ENCODE peak calls at places on chromosomes 13 and 19, in five cellular contexts. One of them, this sample, is unnamed. For H3K27me3, the result is how much of the 10 kb centered on the place peaks cover.

GRCh38 chr19:1260749-1261511 is 8.2 kb upstream of the CIRBP start:
- DNase-seq in uterus: peak
- DNase-seq in body of pancreas: peak
- DNase-seq in stomach: peak
- DNase-seq in heart left ventricle: peak
- DNase-seq in this sample: peak

GRCh38 chr13:43397110-43397509 is 373.7 kb downstream of the DNAJC15 start:
- DNase-seq in uterus: no peak
- DNase-seq in body of pancreas: no peak
- DNase-seq in stomach: no peak
- DNase-seq in heart left ventricle: no peak
- DNase-seq in this sample: no peak

GRCh38 chr13:104408733-104409132 is 1342.5 kb upstream of the SLC10A2 start:
- DNase-seq in uterus: no peak
- DNase-seq in body of pancreas: no peak
- DNase-seq in stomach: no peak
- DNase-seq in heart left ventricle: no peak
- DNase-seq in this sample: no peak

GRCh38 chr19:1065606-1066109 is 1.3 kb upstream of the ARHGAP45 start:
- DNase-seq in uterus: no peak
- DNase-seq in body of pancreas: no peak
- DNase-seq in stomach: no peak
- DNase-seq in heart left ventricle: no peak
- DNase-seq in this sample: no peak

GRCh38 chr19:16441661-16442071 is 30.1 kb downstream of the EPS15L1 start:
- DNase-seq in uterus: no peak
- DNase-seq in body of pancreas: no peak
- DNase-seq in stomach: no peak
- DNase-seq in heart left ventricle: no peak
- DNase-seq in this sample: peak

GRCh38 chr19:16288544-16288943 is 36.1 kb upstream of the KLF2 start:
- DNase-seq in uterus: no peak
- DNase-seq in body of pancreas: no peak
- DNase-seq in stomach: no peak
- DNase-seq in heart left ventricle: peak
- DNase-seq in this sample: no peak

GRCh38 chr13:81987159-81987558 is 1646.2 kb upstream of the SPRY2 start:
- DNase-seq in uterus: no peak
- DNase-seq in body of pancreas: no peak
- DNase-seq in stomach: no peak
- DNase-seq in heart left ventricle: no peak
- DNase-seq in this sample: no peak

GRCh38 chr13:29922281-29922821 is 71.9 kb upstream of the UBL3 start:
- DNase-seq in uterus: no peak
- DNase-seq in body of pancreas: no peak
- DNase-seq in stomach: no peak
- DNase-seq in heart left ventricle: no peak
- DNase-seq in this sample: no peak

GRCh38 chr19:53132231-53132991 is at the start of gene ZNF415:
- DNase-seq in uterus: peak
- DNase-seq in body of pancreas: peak
- DNase-seq in stomach: peak
- DNase-seq in heart left ventricle: peak
- DNase-seq in this sample: peak

GRCh38 chr19:48639483-48640375 is 2.5 kb upstream of the DBP start:
- DNase-seq in uterus: no peak
- DNase-seq in body of pancreas: no peak
- DNase-seq in stomach: no peak
- DNase-seq in heart left ventricle: no peak
- DNase-seq in this sample: no peak

GRCh38 chr19:46744005-46744691 is 1.7 kb upstream of the FKRP start:
- DNase-seq in uterus: no peak
- DNase-seq in body of pancreas: no peak
- DNase-seq in stomach: no peak
- DNase-seq in heart left ventricle: no peak
- DNase-seq in this sample: no peak

GRCh38 chr19:1817553-1818179 is 5.6 kb upstream of the ATP8B3 start:
- DNase-seq in uterus: no peak
- DNase-seq in body of pancreas: no peak
- DNase-seq in stomach: no peak
- DNase-seq in heart left ventricle: no peak
- DNase-seq in this sample: no peak

GRCh38 chr13:32932376-32932775 is 83.8 kb upstream of the KL start:
- DNase-seq in uterus: no peak
- DNase-seq in body of pancreas: no peak
- DNase-seq in stomach: no peak
- DNase-seq in heart left ventricle: no peak
- DNase-seq in this sample: no peak

GRCh38 chr13:33322474-33322827 is 36.9 kb upstream of the STARD13 start:
- DNase-seq in uterus: peak
- DNase-seq in body of pancreas: no peak
- DNase-seq in stomach: no peak
- DNase-seq in heart left ventricle: peak
- DNase-seq in this sample: peak

GRCh38 chr13:70253834-70254233 is 145.6 kb upstream of the KLHL1 start:
- DNase-seq in uterus: no peak
- DNase-seq in body of pancreas: no peak
- DNase-seq in stomach: no peak
- DNase-seq in heart left ventricle: no peak
- DNase-seq in this sample: no peak

GRCh38 chr19:27718262-27718661 is 1494.7 kb downstream of the UQCRFS1 start:
- DNase-seq in uterus: no peak
- DNase-seq in body of pancreas: no peak
- DNase-seq in stomach: no peak
- DNase-seq in heart left ventricle: no peak
- DNase-seq in this sample: no peak

GRCh38 chr19:18590273-18591272 is 2.0 kb downstream of the REX1BD start:
- DNase-seq in uterus: no peak
- DNase-seq in body of pancreas: no peak
- DNase-seq in stomach: no peak
- DNase-seq in heart left ventricle: no peak
- DNase-seq in this sample: peak

GRCh38 chr13:33169273-33169980 is 116.1 kb downstream of the STARD13 start:
- DNase-seq in uterus: no peak
- DNase-seq in body of pancreas: no peak
- DNase-seq in stomach: no peak
- DNase-seq in heart left ventricle: no peak
- DNase-seq in this sample: no peak

GRCh38 chr19:22052644-22053013 is 345 bp downstream of the ZNF257 start:
- DNase-seq in uterus: peak
- DNase-seq in body of pancreas: peak
- DNase-seq in stomach: no peak
- DNase-seq in heart left ventricle: peak
- DNase-seq in this sample: peak

GRCh38 chr13:75637101-75637774 is 1.1 kb downstream of the LMO7 start:
- DNase-seq in uterus: no peak
- DNase-seq in body of pancreas: no peak
- DNase-seq in stomach: no peak
- DNase-seq in heart left ventricle: no peak
- DNase-seq in this sample: no peak

GRCh38 chr13:34672631-34673030 is 269.4 kb upstream of the NBEA start:
- DNase-seq in uterus: no peak
- DNase-seq in body of pancreas: no peak
- DNase-seq in stomach: no peak
- DNase-seq in heart left ventricle: no peak
- DNase-seq in this sample: no peak

GRCh38 chr13:69947577-69947976 is 160.0 kb upstream of the ATXN8OS start:
- DNase-seq in uterus: no peak
- DNase-seq in body of pancreas: no peak
- DNase-seq in stomach: no peak
- DNase-seq in heart left ventricle: no peak
- DNase-seq in this sample: no peak

GRCh38 chr19:55923556-55923955 is 8.6 kb downstream of the NLRP13 start:
- DNase-seq in uterus: no peak
- DNase-seq in body of pancreas: no peak
- DNase-seq in stomach: no peak
- DNase-seq in heart left ventricle: no peak
- DNase-seq in this sample: no peak

GRCh38 chr13:22757530-22758120 is 423.2 kb upstream of the SGCG start:
- DNase-seq in uterus: no peak
- DNase-seq in body of pancreas: no peak
- DNase-seq in stomach: no peak
- DNase-seq in heart left ventricle: no peak
- DNase-seq in this sample: no peak

GRCh38 chr13:47168086-47168485 is 271.2 kb upstream of the HTR2A start:
- DNase-seq in uterus: no peak
- DNase-seq in body of pancreas: no peak
- DNase-seq in stomach: no peak
- DNase-seq in heart left ventricle: no peak
- DNase-seq in this sample: no peak

GRCh38 chr19:17737690-17738153 is 13.6 kb upstream of the FCHO1 start:
- DNase-seq in uterus: no peak
- DNase-seq in body of pancreas: no peak
- DNase-seq in stomach: no peak
- DNase-seq in heart left ventricle: no peak
- DNase-seq in this sample: no peak

GRCh38 chr13:50691682-50692263 is 151.7 kb downstream of the DLEU7 start:
- DNase-seq in uterus: no peak
- DNase-seq in body of pancreas: no peak
- DNase-seq in stomach: no peak
- DNase-seq in heart left ventricle: no peak
- DNase-seq in this sample: no peak

GRCh38 chr13:45518525-45519235 is 53.9 kb downstream of the COG3 start:
- DNase-seq in uterus: no peak
- DNase-seq in body of pancreas: no peak
- DNase-seq in stomach: no peak
- DNase-seq in heart left ventricle: no peak
- DNase-seq in this sample: no peak
- TF ChIP-seq POLR2A in uterus: no peak
- TF ChIP-seq POLR2A in body of pancreas: no peak
- TF ChIP-seq POLR2A in stomach: no peak
- TF ChIP-seq POLR2A in heart left ventricle: no peak
- TF ChIP-seq POLR2A in this sample: no peak

DNA sequence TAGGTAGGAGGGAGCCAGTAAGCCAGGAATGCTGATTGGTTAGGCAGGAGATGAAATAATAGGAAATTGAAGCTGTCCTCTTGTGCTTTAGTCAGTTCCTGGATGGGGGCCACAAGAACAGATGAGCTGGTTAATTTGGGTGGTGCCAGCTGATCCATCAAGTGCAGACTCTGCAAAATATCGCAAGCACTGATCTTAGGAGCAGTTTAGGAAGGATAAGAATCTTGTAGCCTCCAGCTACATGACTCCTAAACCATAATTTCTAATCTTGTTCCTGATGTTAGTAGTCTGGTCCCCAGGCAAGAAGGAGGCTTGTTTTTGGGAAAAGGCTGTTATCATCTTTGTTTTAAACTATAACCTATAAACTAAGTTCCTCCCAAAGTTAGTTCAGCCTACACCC is 117.9 kb upstream of the GPR12 start:
- DNase-seq in uterus: no peak
- DNase-seq in body of pancreas: no peak
- DNase-seq in stomach: no peak
- DNase-seq in heart left ventricle: no peak
- DNase-seq in this sample: no peak
- H3K27me3 ChIP-seq in uterus: under half
- H3K27me3 ChIP-seq in body of pancreas: under half
- H3K27me3 ChIP-seq in stomach: under half
- H3K27me3 ChIP-seq in heart left ventricle: under half
- H3K27me3 ChIP-seq in this sample: under half

DNA sequence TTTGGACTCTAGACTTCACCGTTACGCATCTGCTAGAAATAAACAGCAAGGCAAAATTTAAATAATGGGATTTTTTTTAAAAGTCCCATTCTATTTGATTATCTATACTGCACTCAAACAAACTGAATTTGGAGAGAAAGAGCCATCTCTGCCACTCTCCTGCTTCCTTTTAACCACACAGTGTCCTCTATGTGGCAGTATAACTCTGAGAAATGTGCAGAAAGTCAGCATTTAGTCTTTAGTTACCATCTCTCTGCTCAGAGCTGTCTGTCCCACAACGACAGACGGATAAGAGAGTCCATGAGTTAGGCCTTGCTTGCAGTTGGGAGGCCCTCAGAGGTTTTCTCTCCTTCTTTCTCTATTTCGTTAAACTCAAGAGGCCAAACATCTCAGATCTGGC is 21.2 kb downstream of the CCNA1 start:
- DNase-seq in uterus: no peak
- DNase-seq in body of pancreas: no peak
- DNase-seq in stomach: no peak
- DNase-seq in heart left ventricle: no peak
- DNase-seq in this sample: no peak
- TF ChIP-seq CTCF in uterus: peak
- TF ChIP-seq CTCF in body of pancreas: no peak
- TF ChIP-seq CTCF in stomach: no peak
- TF ChIP-seq CTCF in heart left ventricle: peak
- TF ChIP-seq CTCF in this sample: no peak

GRCh38 chr19:44672226-44672625 is 944 bp downstream of the CEACAM19 start:
- DNase-seq in uterus: no peak
- DNase-seq in body of pancreas: no peak
- DNase-seq in stomach: no peak
- DNase-seq in heart left ventricle: no peak
- DNase-seq in this sample: no peak
- TF ChIP-seq POLR2A in uterus: no peak
- TF ChIP-seq POLR2A in body of pancreas: no peak
- TF ChIP-seq POLR2A in stomach: no peak
- TF ChIP-seq POLR2A in heart left ventricle: no peak
- TF ChIP-seq POLR2A in this sample: no peak

GRCh38 chr19:39304185-39304513 is 7.9 kb downstream of the IFNL1 start:
- DNase-seq in uterus: no peak
- DNase-seq in body of pancreas: no peak
- DNase-seq in stomach: no peak
- DNase-seq in heart left ventricle: no peak
- DNase-seq in this sample: no peak
- H3K27me3 ChIP-seq in uterus: under half
- H3K27me3 ChIP-seq in body of pancreas: under half
- H3K27me3 ChIP-seq in stomach: half or more
- H3K27me3 ChIP-seq in heart left ventricle: under half
- H3K27me3 ChIP-seq in this sample: under half

GRCh38 chr13:109157275-109157674 is 527.9 kb downstream of the MYO16 start:
- DNase-seq in uterus: no peak
- DNase-seq in body of pancreas: no peak
- DNase-seq in stomach: no peak
- DNase-seq in heart left ventricle: no peak
- DNase-seq in this sample: no peak

GRCh38 chr13:109154146-109154545 is 524.7 kb downstream of the MYO16 start:
- DNase-seq in uterus: no peak
- DNase-seq in body of pancreas: no peak
- DNase-seq in stomach: no peak
- DNase-seq in heart left ventricle: no peak
- DNase-seq in this sample: peak

GRCh38 chr13:109154546-109154945 is 525.1 kb downstream of the MYO16 start:
- DNase-seq in uterus: no peak
- DNase-seq in body of pancreas: no peak
- DNase-seq in stomach: no peak
- DNase-seq in heart left ventricle: no peak
- DNase-seq in this sample: no peak

GRCh38 chr13:109156181-109156935 is 526.9 kb downstream of the MYO16 start:
- DNase-seq in uterus: no peak
- DNase-seq in body of pancreas: no peak
- DNase-seq in stomach: no peak
- DNase-seq in heart left ventricle: no peak
- DNase-seq in this sample: no peak

DNA sequence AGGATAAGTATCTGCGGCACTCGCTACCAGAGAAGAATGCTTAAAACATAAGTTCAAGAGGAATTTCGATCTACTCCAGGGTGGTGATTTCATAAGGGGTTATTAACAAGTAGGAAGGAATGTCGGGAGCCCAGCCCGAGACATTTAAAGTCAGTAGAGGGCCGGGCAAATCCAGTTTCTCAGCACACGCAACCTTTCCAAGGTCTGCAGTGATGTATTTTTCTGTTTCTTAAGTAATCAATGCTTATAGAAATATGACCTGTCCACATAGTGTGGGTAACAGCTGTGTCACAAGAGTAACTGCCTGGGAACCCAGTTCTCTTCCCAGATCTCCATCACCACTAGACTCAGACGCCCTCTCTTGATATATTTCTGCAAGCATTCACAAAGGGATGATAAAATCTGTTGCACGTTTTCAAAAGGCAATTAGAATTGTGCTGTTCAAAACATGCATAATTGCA is 525.9 kb downstream of the MYO16 start:
- DNase-seq in uterus: no peak
- DNase-seq in body of pancreas: no peak
- DNase-seq in stomach: no peak
- DNase-seq in heart left ventricle: no peak
- DNase-seq in this sample: no peak
- TF ChIP-seq CTCF in uterus: no peak
- TF ChIP-seq CTCF in body of pancreas: no peak
- TF ChIP-seq CTCF in stomach: no peak
- TF ChIP-seq CTCF in heart left ventricle: no peak
- TF ChIP-seq CTCF in this sample: no peak